ENCODE peak calls at places on chromosomes 3 and 15, in five cellular contexts. One of them, this sample, is unnamed. For H3K4me1, the result is how much of the 10 kb centered on the place peaks cover.

GRCh38 chr15:87489902-87490301 is 766.6 kb downstream of the NTRK3 start:
- DNase-seq in sigmoid colon: no peak
- DNase-seq in endothelial cell of umbilical vein: no peak
- DNase-seq in HepG2: no peak
- DNase-seq in breast epithelium: no peak
- DNase-seq in this sample: no peak

GRCh38 chr3:4343258-4343657 is 40.1 kb downstream of the SETMAR start:
- DNase-seq in sigmoid colon: no peak
- DNase-seq in endothelial cell of umbilical vein: no peak
- DNase-seq in HepG2: no peak
- DNase-seq in breast epithelium: no peak
- DNase-seq in this sample: no peak

GRCh38 chr3:127589600-127590281 is 792 bp downstream of the TPRA1 start:
- DNase-seq in sigmoid colon: no peak
- DNase-seq in endothelial cell of umbilical vein: peak
- DNase-seq in HepG2: no peak
- DNase-seq in breast epithelium: no peak
- DNase-seq in this sample: peak

GRCh38 chr15:40150163-40150925 is 10.5 kb upstream of the BUB1B start:
- DNase-seq in sigmoid colon: no peak
- DNase-seq in endothelial cell of umbilical vein: peak
- DNase-seq in HepG2: peak
- DNase-seq in breast epithelium: peak
- DNase-seq in this sample: no peak

GRCh38 chr3:129974451-129975331 is at the start of gene TRH:
- DNase-seq in sigmoid colon: no peak
- DNase-seq in endothelial cell of umbilical vein: no peak
- DNase-seq in HepG2: no peak
- DNase-seq in breast epithelium: no peak
- DNase-seq in this sample: no peak

GRCh38 chr3:52385157-52385556 is 59.7 kb downstream of the SEMA3G start:
- DNase-seq in sigmoid colon: no peak
- DNase-seq in endothelial cell of umbilical vein: peak
- DNase-seq in HepG2: peak
- DNase-seq in breast epithelium: no peak
- DNase-seq in this sample: no peak

GRCh38 chr3:22421589-22421988 is 670.6 kb upstream of the ZNF385D start:
- DNase-seq in sigmoid colon: no peak
- DNase-seq in endothelial cell of umbilical vein: no peak
- DNase-seq in HepG2: no peak
- DNase-seq in breast epithelium: no peak
- DNase-seq in this sample: no peak

GRCh38 chr15:63353887-63354286 is 27.8 kb downstream of the CA12 start:
- DNase-seq in sigmoid colon: peak
- DNase-seq in endothelial cell of umbilical vein: no peak
- DNase-seq in HepG2: no peak
- DNase-seq in breast epithelium: no peak
- DNase-seq in this sample: no peak

GRCh38 chr3:44120721-44121582 is 120.7 kb upstream of the TOPAZ1 start:
- DNase-seq in sigmoid colon: no peak
- DNase-seq in endothelial cell of umbilical vein: no peak
- DNase-seq in HepG2: no peak
- DNase-seq in breast epithelium: peak
- DNase-seq in this sample: no peak

GRCh38 chr3:195612075-195612800 is 28.5 kb upstream of the APOD start:
- DNase-seq in sigmoid colon: peak
- DNase-seq in endothelial cell of umbilical vein: no peak
- DNase-seq in HepG2: no peak
- DNase-seq in breast epithelium: peak
- DNase-seq in this sample: no peak

GRCh38 chr3:195613468-195614069 is 29.8 kb upstream of the APOD start:
- DNase-seq in sigmoid colon: peak
- DNase-seq in endothelial cell of umbilical vein: no peak
- DNase-seq in HepG2: no peak
- DNase-seq in breast epithelium: no peak
- DNase-seq in this sample: no peak

GRCh38 chr3:195616681-195617080 is 32.9 kb upstream of the APOD start:
- DNase-seq in sigmoid colon: no peak
- DNase-seq in endothelial cell of umbilical vein: no peak
- DNase-seq in HepG2: no peak
- DNase-seq in breast epithelium: no peak
- DNase-seq in this sample: no peak
- TF ChIP-seq POLR2AphosphoS5 in sigmoid colon: no peak
- TF ChIP-seq POLR2AphosphoS5 in endothelial cell of umbilical vein: no peak
- TF ChIP-seq POLR2AphosphoS5 in HepG2: no peak
- TF ChIP-seq POLR2AphosphoS5 in breast epithelium: no peak
- TF ChIP-seq POLR2AphosphoS5 in this sample: no peak

DNA sequence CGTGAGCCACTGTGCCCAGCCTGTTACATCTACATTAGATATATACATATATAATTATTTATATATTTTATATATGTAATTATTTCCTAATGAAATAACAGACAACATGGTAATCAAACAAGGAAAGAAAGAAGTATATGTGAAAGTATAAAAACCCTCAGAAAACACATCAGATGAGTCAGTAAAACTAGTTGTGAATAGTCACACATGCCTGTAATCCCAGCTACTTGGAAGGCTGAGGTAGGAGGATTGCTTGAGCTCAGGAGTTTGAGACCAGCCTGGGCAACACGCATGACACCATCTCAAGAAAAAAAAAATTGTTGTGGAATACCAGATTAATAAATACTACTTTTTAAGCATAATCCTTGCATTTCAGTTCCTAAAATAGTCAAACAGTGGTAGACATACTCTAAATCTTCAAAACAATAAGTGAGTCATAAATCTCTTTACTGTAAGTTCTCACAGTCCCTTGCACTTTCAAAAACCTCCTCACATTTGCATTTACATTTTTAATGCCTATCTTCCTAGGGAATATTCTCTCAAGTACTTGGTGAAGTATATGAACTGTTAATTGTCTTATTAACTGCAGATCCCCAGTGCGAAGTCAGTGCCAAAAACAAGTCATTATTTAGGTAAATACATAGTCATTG is 106.5 kb downstream of the MYO9A start:
- DNase-seq in sigmoid colon: no peak
- DNase-seq in endothelial cell of umbilical vein: no peak
- DNase-seq in HepG2: no peak
- DNase-seq in breast epithelium: no peak
- DNase-seq in this sample: no peak
- H3K4me1 ChIP-seq in sigmoid colon: under half
- H3K4me1 ChIP-seq in endothelial cell of umbilical vein: under half
- H3K4me1 ChIP-seq in HepG2: under half
- H3K4me1 ChIP-seq in breast epithelium: under half
- H3K4me1 ChIP-seq in this sample: under half

DNA sequence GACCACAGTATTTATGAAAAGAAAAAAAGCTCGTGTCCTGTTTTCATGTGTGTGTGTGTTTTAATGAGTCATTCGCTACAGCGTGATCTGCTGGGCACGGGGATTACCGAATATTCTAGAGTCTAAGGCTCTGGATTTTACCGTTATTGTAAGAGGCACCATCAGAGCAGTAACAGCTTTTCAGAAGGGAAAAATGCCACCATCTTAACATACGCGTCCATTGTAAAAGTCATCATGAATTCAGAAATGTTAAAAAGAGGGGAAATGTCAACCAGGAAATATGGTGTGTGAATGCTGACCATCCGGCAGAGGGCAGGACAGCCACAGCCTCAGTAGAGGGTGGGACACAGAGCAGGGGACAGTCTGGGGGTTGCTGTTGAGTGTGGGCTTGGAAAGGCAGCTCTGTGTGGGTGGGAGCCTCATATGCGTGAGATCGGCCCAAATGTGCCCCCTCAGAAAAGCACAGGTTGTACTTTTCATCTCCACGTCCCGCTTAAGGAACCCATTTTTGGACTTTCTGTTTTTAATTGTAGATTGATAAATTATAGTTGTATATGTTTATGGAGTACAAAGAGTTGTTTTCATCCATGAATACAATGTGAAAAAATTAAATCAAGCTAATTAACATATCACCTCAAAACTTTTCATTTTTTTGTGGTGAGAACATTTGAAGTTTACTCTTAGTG is 69.6 kb downstream of the ASB7 start:
- DNase-seq in sigmoid colon: no peak
- DNase-seq in endothelial cell of umbilical vein: peak
- DNase-seq in HepG2: peak
- DNase-seq in breast epithelium: no peak
- DNase-seq in this sample: peak
- TF ChIP-seq POLR2AphosphoS5 in sigmoid colon: no peak
- TF ChIP-seq POLR2AphosphoS5 in endothelial cell of umbilical vein: no peak
- TF ChIP-seq POLR2AphosphoS5 in HepG2: no peak
- TF ChIP-seq POLR2AphosphoS5 in breast epithelium: no peak
- TF ChIP-seq POLR2AphosphoS5 in this sample: no peak

GRCh38 chr3:95197661-95198060 is 1134.8 kb downstream of the NSUN3 start:
- DNase-seq in sigmoid colon: no peak
- DNase-seq in endothelial cell of umbilical vein: no peak
- DNase-seq in HepG2: no peak
- DNase-seq in breast epithelium: no peak
- DNase-seq in this sample: no peak
- H3K4me1 ChIP-seq in sigmoid colon: under half
- H3K4me1 ChIP-seq in endothelial cell of umbilical vein: under half
- H3K4me1 ChIP-seq in HepG2: under half
- H3K4me1 ChIP-seq in breast epithelium: under half
- H3K4me1 ChIP-seq in this sample: under half

This sample was measured in spleen.